ENCODE peak calls at places on chromosomes 7 and 10, in four cellular contexts. X, O, I and V are unnamed samples.

GRCh38 chr10:122639801-122640200 is 59.8 kb downstream of the C10orf120 start:
- DNase-seq in O (no peak), I (no peak), X (no peak), V (no peak)

GRCh38 chr10:117950408-117950807 is 96.3 kb downstream of the RAB11FIP2 start:
- DNase-seq in X (no peak), O (no peak), I (no peak), V (no peak)

GRCh38 chr7:2680792-2681490 is 7.1 kb upstream of the AMZ1 start:
- DNase-seq in X (peak; percentile 84), O (peak; percentile 55), I (peak; percentile 94), V (peak; percentile 93)

GRCh38 chr10:132163278-132163765 is 23.4 kb upstream of the DPYSL4 start:
- DNase-seq in I (peak; percentile 86), X (peak; percentile 84), O (peak; percentile 33), V (peak; percentile 79)

GRCh38 chr10:87589653-87590052 is 70.0 kb upstream of the PAPSS2 start:
- DNase-seq in O (peak; percentile 18), I (no peak), X (no peak), V (peak; percentile 11)

GRCh38 chr7:74615933-74616780 is 41.4 kb upstream of the GTF2I start:
- DNase-seq in X (no peak), O (no peak), I (no peak), V (no peak)

GRCh38 chr10:73414230-73414981 is 548 bp upstream of the ANXA7 start:
- DNase-seq in I (no peak), O (no peak), X (no peak), V (no peak)

GRCh38 chr7:131183611-131184119 is 144.0 kb upstream of the MKLN1 start:
- DNase-seq in O (no peak), I (no peak), X (no peak), V (no peak)

GRCh38 chr7:80960228-80960627 is 41.4 kb upstream of the SEMA3C start:
- DNase-seq in X (no peak), O (no peak), I (no peak), V (no peak)

GRCh38 chr7:70506463-70506862 is 625.5 kb upstream of the GALNT17 start:
- DNase-seq in X (no peak), O (peak; percentile 35), I (peak; percentile 82), V (no peak)

GRCh38 chr10:51629969-51630617 is 69.3 kb downstream of the CSTF2T start:
- DNase-seq in X (no peak), I (no peak), O (no peak), V (no peak)

GRCh38 chr7:43038229-43038628 is 74.2 kb upstream of the HECW1 start:
- DNase-seq in I (no peak), X (no peak), O (no peak), V (no peak)

GRCh38 chr7:2124604-2125345 is 108.0 kb downstream of the MAD1L1 start:
- DNase-seq in I (no peak), O (no peak), X (no peak), V (no peak)

GRCh38 chr10:11871470-11871869 is 48.3 kb downstream of the PROSER2 start:
- DNase-seq in X (no peak), O (no peak), I (no peak), V (no peak)

GRCh38 chr10:101938316-101939272 is 95.0 kb upstream of the KCNIP2 start:
- DNase-seq in O (no peak), X (no peak), I (no peak), V (no peak)

GRCh38 chr10:119726291-119727261 is 726 bp downstream of the INPP5F start:
- DNase-seq in O (no peak), I (peak; percentile 84), X (peak; percentile 61), V (no peak)

GRCh38 chr7:44131173-44132009 is 8.0 kb upstream of the POLD2 start:
- DNase-seq in X (no peak), O (peak; percentile 96), I (peak; percentile 36), V (peak; percentile 40)

GRCh38 chr7:139453673-139454321 is 29.7 kb downstream of the KLRG2 start:
- DNase-seq in I (no peak), X (no peak), O (no peak), V (no peak)
- TF ChIP-seq CHD2 in I (no peak), X (no peak), O (no peak), V (no peak)

DNA sequence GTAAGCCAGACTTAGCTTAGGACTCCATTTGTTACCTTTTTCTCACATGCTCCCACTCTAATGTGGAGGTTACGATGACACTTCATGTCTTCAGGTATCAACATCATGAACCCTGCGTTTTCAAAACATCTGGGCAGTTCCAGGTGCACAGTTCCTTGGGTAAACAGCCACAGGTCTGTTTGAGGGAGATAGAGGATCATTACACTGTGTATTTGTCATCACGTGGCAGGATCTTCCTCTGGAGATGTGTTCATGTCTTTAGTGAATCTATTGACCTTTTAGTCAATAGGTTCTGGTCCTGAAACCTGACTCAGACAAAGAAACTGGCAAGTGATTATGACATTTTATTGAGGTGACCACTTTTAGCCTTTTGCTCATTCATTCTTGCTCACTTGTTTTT is 145.5 kb downstream of the ANKRD7 start:
- DNase-seq in X (peak; percentile 12), O (no peak), I (no peak), V (no peak)
- H3K4me3 ChIP-seq in X (no peak overlapping the region), O (no peak overlapping the region), I (no peak overlapping the region), V (no peak overlapping the region)

DNA sequence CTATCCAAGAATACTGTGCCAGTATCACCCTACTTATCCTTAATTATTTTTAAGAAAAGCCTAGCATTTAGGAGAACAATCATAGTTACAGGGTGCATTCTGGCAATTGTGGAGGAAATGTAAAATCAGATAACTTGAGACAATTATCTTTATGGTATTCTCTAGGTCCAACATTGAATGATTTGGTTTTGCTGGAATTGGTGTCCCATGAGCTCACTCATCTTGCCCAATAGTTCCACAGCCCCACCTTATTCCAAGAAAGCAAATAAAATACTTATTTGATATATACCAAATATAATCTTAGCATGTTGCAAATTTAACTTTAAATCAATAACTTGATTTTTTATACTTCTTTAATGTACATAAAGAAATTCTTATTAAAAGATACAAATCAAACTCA is 65.3 kb downstream of the DGKB start:
- DNase-seq in X (no peak), O (no peak), I (no peak), V (no peak)
- TF ChIP-seq CHD2 in X (no peak), O (no peak), I (no peak), V (no peak)

DNA sequence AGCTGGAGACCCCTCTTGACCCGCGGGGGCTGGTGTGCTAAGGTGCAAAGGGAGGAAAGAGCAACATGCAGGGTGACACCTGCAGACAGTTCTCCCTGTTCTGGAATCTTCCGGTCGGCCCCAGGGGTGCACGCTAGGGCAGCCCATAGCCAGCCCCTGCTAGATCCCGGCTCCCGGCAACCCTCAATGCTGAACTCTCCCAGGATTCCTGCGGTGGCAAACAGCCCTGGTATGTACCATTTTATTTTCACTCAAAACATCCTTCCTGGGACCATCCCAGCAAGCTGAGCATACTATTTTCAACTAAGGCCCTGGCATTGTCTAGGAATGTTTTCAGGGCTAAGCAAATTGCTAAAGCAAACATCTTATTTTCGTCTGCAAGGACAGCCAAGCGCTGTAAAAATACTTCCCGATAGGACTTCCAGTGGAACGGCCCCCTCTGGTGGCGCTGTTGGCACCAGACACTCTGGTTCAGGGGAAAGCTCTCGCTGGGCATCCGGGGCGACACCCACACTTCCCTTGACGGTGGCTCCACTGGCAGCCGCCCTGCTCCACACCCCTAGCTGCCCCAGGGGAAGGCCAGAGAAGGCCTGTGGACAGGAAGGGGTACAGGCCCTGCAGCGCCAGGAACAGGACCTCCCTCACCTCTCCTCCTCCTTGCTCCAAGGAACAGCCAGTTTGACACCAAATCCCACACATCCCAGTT is 99.4 kb downstream of the CTBP2 start:
- DNase-seq in I (peak; percentile 86), X (no peak), O (peak; percentile 35), V (peak; percentile 64)
- H3K4me3 ChIP-seq in I (no peak overlapping the region), X (no peak overlapping the region), O (no peak overlapping the region), V (no peak overlapping the region)

GRCh38 chr7:64223366-64223765 is 4.9 kb upstream of the ZNF679 start:
- DNase-seq in O (no peak), I (no peak), X (no peak), V (no peak)
- TF ChIP-seq CHD2 in O (no peak), I (no peak), X (no peak), V (no peak)